ENCODE peak calls at places on chromosomes 13 and 19, in ten cellular contexts. R is NCI-H345; G is left cardiac atrium; B is NAMALWA; T is GM23248; V is psoas muscle; Y is activated T-helper 1 cell treated with anti-CD3 and anti-CD28 coated beads, Interleukin-2, amount 50 U/mL, for 16 hours; A is stimulated activated CD4-positive, alpha-beta T cell treated with anti-CD3 and anti-CD28 coated beads, Interleukin-15, amount 100 ng/mL, for 1 hour; J is activated CD4-positive, alpha-beta T cell treated with anti-CD3 and anti-CD28 coated beads for 48 hours; E is GF-D8. W is an unnamed sample.
A peak's percentile ranks its signal among the peaks of the same experiment; 100 is the strongest.

GRCh38 chr13:34156841-34157365 is 339.0 kb downstream of the RFC3 start:
- DNase-seq in R (peak; percentile 77), G (peak; percentile 74), B (peak; percentile 28), T (peak; percentile 98), V (no peak), Y (no peak), A (no peak), J (peak; percentile 68), E (no peak), W (peak; percentile 40)

GRCh38 chr13:33494596-33495214 is 209.2 kb upstream of the STARD13 start:
- DNase-seq in R (no peak), G (peak; percentile 54), B (no peak), T (peak; percentile 68), V (no peak), Y (no peak), A (no peak), J (peak; percentile 4), E (no peak), W (no peak)

GRCh38 chr13:99992376-99992775 is 10.8 kb downstream of the ZIC2 start:
- DNase-seq in R (no peak), G (no peak), B (no peak), T (no peak), V (no peak), Y (no peak), A (no peak), J (no peak), E (no peak), W (no peak)

GRCh38 chr19:31678421-31678820 is 329.2 kb upstream of the TSHZ3 start:
- DNase-seq in R (no peak), G (no peak), B (no peak), T (no peak), V (no peak), Y (no peak), A (no peak), J (no peak), E (no peak), W (no peak)

GRCh38 chr13:112877976-112878955 is 90.7 kb upstream of the MCF2L start:
- DNase-seq in R (no peak), G (no peak), B (no peak), T (no peak), V (peak; percentile 36), Y (no peak), A (no peak), J (no peak), E (no peak), W (no peak)

GRCh38 chr13:59680429-59681024 is 483.2 kb downstream of the DIAPH3 start:
- DNase-seq in R (peak; percentile 33), G (no peak), B (peak; percentile 63), T (peak; percentile 47), V (no peak), Y (no peak), A (no peak), J (no peak), E (peak; percentile 12), W (no peak)

GRCh38 chr19:11887618-11888531 is at the start of gene ZNF69:
- DNase-seq in R (peak; percentile 14), G (peak; percentile 93), B (peak; percentile 84), T (peak; percentile 79), V (peak; percentile 86), Y (peak; percentile 24), A (peak; percentile 30), J (peak; percentile 69), E (peak; percentile 39), W (no peak)

GRCh38 chr13:113952151-113952982 is 21.5 kb downstream of the C13orf46 start:
- DNase-seq in R (no peak), G (peak; percentile 22), B (no peak), T (no peak), V (peak; percentile 50), Y (no peak), A (no peak), J (no peak), E (no peak), W (no peak)

GRCh38 chr13:66102864-66103263 is 1127.3 kb downstream of the PCDH9 start:
- DNase-seq in R (no peak), G (no peak), B (no peak), T (no peak), V (no peak), Y (no peak), A (no peak), J (no peak), E (no peak), W (no peak)

GRCh38 chr19:7312816-7313215 is 18.6 kb upstream of the INSR start:
- DNase-seq in R (no peak), G (no peak), B (no peak), T (no peak), V (no peak), Y (no peak), A (no peak), J (no peak), E (no peak), W (no peak)

GRCh38 chr13:25648996-25649633 is 277.3 kb downstream of the ATP8A2 start:
- DNase-seq in R (no peak), G (no peak), B (no peak), T (no peak), V (no peak), Y (no peak), A (no peak), J (no peak), E (no peak), W (no peak)

GRCh38 chr19:38005224-38005614 is 98.2 kb downstream of the SIPA1L3 start:
- DNase-seq in R (no peak), G (no peak), B (no peak), T (no peak), V (no peak), Y (no peak), A (no peak), J (no peak), E (no peak), W (no peak)

GRCh38 chr19:45275370-45275971 is 24.4 kb downstream of the MARK4 start:
- DNase-seq in R (peak; percentile 70), G (no peak), B (peak; percentile 74), T (no peak), V (no peak), Y (no peak), A (no peak), J (no peak), E (no peak), W (no peak)